ENCODE peak calls at places on chromosome 12, in eight cellular contexts. One of them, this sample, is unnamed.

GRCh38 chr12:77152623-77153193 is 87.3 kb upstream of the E2F7 start:
- DNase-seq in tibial artery: no peak
- DNase-seq in suprapubic skin: no peak
- DNase-seq in endodermal cell: peak
- DNase-seq in cardiac muscle cell: peak
- DNase-seq in heart right ventricle: no peak
- DNase-seq in ovary: no peak
- DNase-seq in A549: peak
- DNase-seq in this sample: peak

GRCh38 chr12:89870413-89871184 is 162.0 kb upstream of the ATP2B1 start:
- DNase-seq in ovary: no peak
- DNase-seq in tibial artery: no peak
- DNase-seq in endodermal cell: no peak
- DNase-seq in heart right ventricle: no peak
- DNase-seq in suprapubic skin: no peak
- DNase-seq in A549: no peak
- DNase-seq in cardiac muscle cell: no peak
- DNase-seq in this sample: no peak

GRCh38 chr12:108724054-108724889 is 7.0 kb downstream of the CORO1C start:
- DNase-seq in suprapubic skin: no peak
- DNase-seq in tibial artery: peak
- DNase-seq in heart right ventricle: no peak
- DNase-seq in ovary: no peak
- DNase-seq in cardiac muscle cell: no peak
- DNase-seq in endodermal cell: no peak
- DNase-seq in A549: peak
- DNase-seq in this sample: peak

GRCh38 chr12:66235626-66236281 is 46.7 kb downstream of the IRAK3 start:
- DNase-seq in A549: peak
- DNase-seq in endodermal cell: no peak
- DNase-seq in cardiac muscle cell: no peak
- DNase-seq in ovary: no peak
- DNase-seq in suprapubic skin: no peak
- DNase-seq in heart right ventricle: no peak
- DNase-seq in tibial artery: no peak
- DNase-seq in this sample: peak

GRCh38 chr12:79546461-79547043 is 144.2 kb downstream of the PAWR start:
- DNase-seq in heart right ventricle: no peak
- DNase-seq in A549: peak
- DNase-seq in tibial artery: no peak
- DNase-seq in ovary: no peak
- DNase-seq in endodermal cell: peak
- DNase-seq in cardiac muscle cell: no peak
- DNase-seq in suprapubic skin: no peak
- DNase-seq in this sample: peak

GRCh38 chr12:8829128-8829524 is 6.7 kb downstream of the A2ML1 start:
- DNase-seq in cardiac muscle cell: no peak
- DNase-seq in endodermal cell: peak
- DNase-seq in A549: no peak
- DNase-seq in suprapubic skin: no peak
- DNase-seq in tibial artery: no peak
- DNase-seq in heart right ventricle: no peak
- DNase-seq in ovary: no peak
- DNase-seq in this sample: no peak

GRCh38 chr12:54418441-54419087 is 502 bp downstream of the ITGA5 start:
- DNase-seq in heart right ventricle: no peak
- DNase-seq in A549: no peak
- DNase-seq in endodermal cell: no peak
- DNase-seq in tibial artery: no peak
- DNase-seq in suprapubic skin: no peak
- DNase-seq in cardiac muscle cell: no peak
- DNase-seq in ovary: no peak
- DNase-seq in this sample: no peak

GRCh38 chr12:112948806-112949205 is 10.5 kb downstream of the OAS3 start:
- DNase-seq in heart right ventricle: no peak
- DNase-seq in cardiac muscle cell: no peak
- DNase-seq in suprapubic skin: no peak
- DNase-seq in ovary: no peak
- DNase-seq in A549: no peak
- DNase-seq in tibial artery: no peak
- DNase-seq in endodermal cell: peak
- DNase-seq in this sample: no peak

GRCh38 chr12:113196996-113197395 is 11.5 kb downstream of the RITA1 start:
- DNase-seq in ovary: peak
- DNase-seq in A549: peak
- DNase-seq in tibial artery: peak
- DNase-seq in cardiac muscle cell: peak
- DNase-seq in heart right ventricle: no peak
- DNase-seq in suprapubic skin: no peak
- DNase-seq in endodermal cell: peak
- DNase-seq in this sample: peak

GRCh38 chr12:120495189-120495722 is 657 bp upstream of the DYNLL1 start:
- DNase-seq in cardiac muscle cell: peak
- DNase-seq in endodermal cell: no peak
- DNase-seq in tibial artery: no peak
- DNase-seq in A549: no peak
- DNase-seq in suprapubic skin: no peak
- DNase-seq in ovary: no peak
- DNase-seq in heart right ventricle: no peak
- DNase-seq in this sample: peak

GRCh38 chr12:118326971-118327370 is 45.7 kb downstream of the TAOK3 start:
- DNase-seq in heart right ventricle: no peak
- DNase-seq in endodermal cell: no peak
- DNase-seq in tibial artery: no peak
- DNase-seq in cardiac muscle cell: no peak
- DNase-seq in suprapubic skin: no peak
- DNase-seq in A549: no peak
- DNase-seq in ovary: no peak
- DNase-seq in this sample: no peak

GRCh38 chr12:79936670-79937069 is 1.8 kb upstream of the PPP1R12A start:
- DNase-seq in A549: no peak
- DNase-seq in tibial artery: no peak
- DNase-seq in cardiac muscle cell: no peak
- DNase-seq in ovary: no peak
- DNase-seq in heart right ventricle: no peak
- DNase-seq in endodermal cell: no peak
- DNase-seq in suprapubic skin: no peak
- DNase-seq in this sample: no peak

GRCh38 chr12:53805067-53805466 is 53.3 kb upstream of the CISTR start:
- DNase-seq in ovary: no peak
- DNase-seq in A549: no peak
- DNase-seq in suprapubic skin: no peak
- DNase-seq in heart right ventricle: no peak
- DNase-seq in tibial artery: no peak
- DNase-seq in endodermal cell: no peak
- DNase-seq in cardiac muscle cell: no peak
- DNase-seq in this sample: peak

GRCh38 chr12:55736780-55737580 is 5.9 kb upstream of the GDF11 start:
- DNase-seq in cardiac muscle cell: peak
- DNase-seq in endodermal cell: peak
- DNase-seq in ovary: no peak
- DNase-seq in A549: peak
- DNase-seq in heart right ventricle: peak
- DNase-seq in tibial artery: no peak
- DNase-seq in suprapubic skin: no peak
- DNase-seq in this sample: peak

GRCh38 chr12:3142386-3142785 is 65.2 kb downstream of the TSPAN9 start:
- DNase-seq in cardiac muscle cell: no peak
- DNase-seq in ovary: no peak
- DNase-seq in endodermal cell: no peak
- DNase-seq in tibial artery: no peak
- DNase-seq in A549: no peak
- DNase-seq in heart right ventricle: no peak
- DNase-seq in suprapubic skin: no peak
- DNase-seq in this sample: no peak

GRCh38 chr12:30416631-30417030 is 279.0 kb downstream of the IPO8 start:
- DNase-seq in endodermal cell: no peak
- DNase-seq in A549: no peak
- DNase-seq in suprapubic skin: no peak
- DNase-seq in ovary: no peak
- DNase-seq in heart right ventricle: no peak
- DNase-seq in tibial artery: no peak
- DNase-seq in cardiac muscle cell: no peak
- DNase-seq in this sample: no peak

GRCh38 chr12:69339999-69340398 is 8.2 kb upstream of the LYZ start:
- DNase-seq in tibial artery: no peak
- DNase-seq in cardiac muscle cell: no peak
- DNase-seq in heart right ventricle: no peak
- DNase-seq in suprapubic skin: no peak
- DNase-seq in A549: no peak
- DNase-seq in endodermal cell: no peak
- DNase-seq in ovary: no peak
- DNase-seq in this sample: no peak

GRCh38 chr12:3229577-3229976 is 152.4 kb downstream of the TSPAN9 start:
- DNase-seq in A549: no peak
- DNase-seq in ovary: no peak
- DNase-seq in endodermal cell: no peak
- DNase-seq in cardiac muscle cell: no peak
- DNase-seq in heart right ventricle: no peak
- DNase-seq in tibial artery: no peak
- DNase-seq in suprapubic skin: no peak
- DNase-seq in this sample: no peak

GRCh38 chr12:10205251-10205807 is 7.3 kb upstream of the GABARAPL1 start:
- DNase-seq in heart right ventricle: no peak
- DNase-seq in A549: peak
- DNase-seq in ovary: no peak
- DNase-seq in endodermal cell: peak
- DNase-seq in tibial artery: no peak
- DNase-seq in cardiac muscle cell: no peak
- DNase-seq in suprapubic skin: no peak
- DNase-seq in this sample: peak

GRCh38 chr12:123723011-123723410 is 10.9 kb downstream of the ATP6V0A2 start:
- DNase-seq in A549: no peak
- DNase-seq in ovary: no peak
- DNase-seq in endodermal cell: no peak
- DNase-seq in suprapubic skin: no peak
- DNase-seq in cardiac muscle cell: no peak
- DNase-seq in tibial artery: no peak
- DNase-seq in heart right ventricle: no peak
- DNase-seq in this sample: no peak

GRCh38 chr12:81389550-81390099 is 311.7 kb downstream of the ACSS3 start:
- DNase-seq in tibial artery: no peak
- DNase-seq in cardiac muscle cell: no peak
- DNase-seq in suprapubic skin: no peak
- DNase-seq in A549: no peak
- DNase-seq in ovary: no peak
- DNase-seq in heart right ventricle: no peak
- DNase-seq in endodermal cell: no peak
- DNase-seq in this sample: no peak

GRCh38 chr12:55823419-55823818 is 5.6 kb downstream of the ORMDL2 start:
- DNase-seq in tibial artery: no peak
- DNase-seq in suprapubic skin: no peak
- DNase-seq in endodermal cell: no peak
- DNase-seq in ovary: no peak
- DNase-seq in A549: no peak
- DNase-seq in cardiac muscle cell: no peak
- DNase-seq in heart right ventricle: no peak
- DNase-seq in this sample: no peak

GRCh38 chr12:83818888-83819287 is 1093.7 kb downstream of the SLC6A15 start:
- DNase-seq in suprapubic skin: no peak
- DNase-seq in cardiac muscle cell: no peak
- DNase-seq in ovary: no peak
- DNase-seq in A549: peak
- DNase-seq in endodermal cell: peak
- DNase-seq in tibial artery: no peak
- DNase-seq in heart right ventricle: no peak
- DNase-seq in this sample: peak

GRCh38 chr12:52461693-52462092 is 9.7 kb upstream of the KRT6B start:
- DNase-seq in endodermal cell: peak
- DNase-seq in cardiac muscle cell: no peak
- DNase-seq in tibial artery: no peak
- DNase-seq in ovary: no peak
- DNase-seq in suprapubic skin: no peak
- DNase-seq in heart right ventricle: peak
- DNase-seq in A549: no peak
- DNase-seq in this sample: no peak

GRCh38 chr12:92537235-92537960 is 165.4 kb upstream of the PLEKHG7 start:
- DNase-seq in endodermal cell: no peak
- DNase-seq in ovary: no peak
- DNase-seq in tibial artery: no peak
- DNase-seq in heart right ventricle: no peak
- DNase-seq in suprapubic skin: no peak
- DNase-seq in cardiac muscle cell: peak
- DNase-seq in A549: no peak
- DNase-seq in this sample: no peak

GRCh38 chr12:72267974-72268373 is 4.2 kb upstream of the TRHDE start:
- DNase-seq in endodermal cell: no peak
- DNase-seq in suprapubic skin: no peak
- DNase-seq in cardiac muscle cell: no peak
- DNase-seq in A549: peak
- DNase-seq in ovary: no peak
- DNase-seq in heart right ventricle: no peak
- DNase-seq in tibial artery: no peak
- DNase-seq in this sample: peak

GRCh38 chr12:82225871-82226270 is 132.3 kb downstream of the CCDC59 start:
- DNase-seq in A549: no peak
- DNase-seq in ovary: no peak
- DNase-seq in cardiac muscle cell: no peak
- DNase-seq in tibial artery: no peak
- DNase-seq in endodermal cell: peak
- DNase-seq in heart right ventricle: no peak
- DNase-seq in suprapubic skin: no peak
- DNase-seq in this sample: no peak

GRCh38 chr12:126704609-126705008 is 1562.4 kb upstream of the TMEM132C start:
- DNase-seq in ovary: no peak
- DNase-seq in suprapubic skin: no peak
- DNase-seq in cardiac muscle cell: no peak
- DNase-seq in A549: no peak
- DNase-seq in heart right ventricle: no peak
- DNase-seq in tibial artery: no peak
- DNase-seq in endodermal cell: peak
- DNase-seq in this sample: no peak
- TF ChIP-seq CTCF in ovary: no peak
- TF ChIP-seq CTCF in suprapubic skin: no peak
- TF ChIP-seq CTCF in cardiac muscle cell: no peak
- TF ChIP-seq CTCF in A549: no peak
- TF ChIP-seq CTCF in heart right ventricle: no peak
- TF ChIP-seq CTCF in tibial artery: no peak
- TF ChIP-seq CTCF in endodermal cell: peak
- TF ChIP-seq CTCF in this sample: no peak

GRCh38 chr12:7581609-7582008 is 78.0 kb upstream of the CD163 start:
- DNase-seq in cardiac muscle cell: no peak
- DNase-seq in ovary: no peak
- DNase-seq in A549: no peak
- DNase-seq in tibial artery: no peak
- DNase-seq in heart right ventricle: no peak
- DNase-seq in endodermal cell: no peak
- DNase-seq in suprapubic skin: no peak
- DNase-seq in this sample: no peak
- H3K4me3 ChIP-seq in cardiac muscle cell: no peak
- H3K4me3 ChIP-seq in ovary: no peak
- H3K4me3 ChIP-seq in A549: no peak
- H3K4me3 ChIP-seq in tibial artery: no peak
- H3K4me3 ChIP-seq in heart right ventricle: no peak
- H3K4me3 ChIP-seq in endodermal cell: peak
- H3K4me3 ChIP-seq in suprapubic skin: no peak
- H3K4me3 ChIP-seq in this sample: no peak

GRCh38 chr12:106345739-106346138 is 11.8 kb upstream of the POLR3B start:
- DNase-seq in endodermal cell: peak
- DNase-seq in suprapubic skin: no peak
- DNase-seq in A549: peak
- DNase-seq in cardiac muscle cell: peak
- DNase-seq in tibial artery: no peak
- DNase-seq in heart right ventricle: no peak
- DNase-seq in ovary: no peak
- DNase-seq in this sample: peak
- TF ChIP-seq CTCF in endodermal cell: peak
- TF ChIP-seq CTCF in suprapubic skin: no peak
- TF ChIP-seq CTCF in A549: peak
- TF ChIP-seq CTCF in cardiac muscle cell: peak
- TF ChIP-seq CTCF in tibial artery: peak
- TF ChIP-seq CTCF in heart right ventricle: peak
- TF ChIP-seq CTCF in ovary: no peak
- TF ChIP-seq CTCF in this sample: peak

GRCh38 chr12:57475271-57476161 is 4.2 kb downstream of the ARHGAP9 start:
- DNase-seq in cardiac muscle cell: peak
- DNase-seq in ovary: no peak
- DNase-seq in tibial artery: no peak
- DNase-seq in heart right ventricle: no peak
- DNase-seq in suprapubic skin: no peak
- DNase-seq in A549: no peak
- DNase-seq in endodermal cell: peak
- DNase-seq in this sample: peak
- H3K4me3 ChIP-seq in cardiac muscle cell: peak
- H3K4me3 ChIP-seq in ovary: peak
- H3K4me3 ChIP-seq in tibial artery: peak
- H3K4me3 ChIP-seq in heart right ventricle: peak
- H3K4me3 ChIP-seq in suprapubic skin: peak
- H3K4me3 ChIP-seq in A549: no peak
- H3K4me3 ChIP-seq in endodermal cell: peak
- H3K4me3 ChIP-seq in this sample: peak